ENCODE peak calls at places on chromosomes 4 and X, in six cellular contexts. G, H, X, T, S and I are unnamed samples.

GRCh38 chrX:15204130-15204751 is 65.6 kb downstream of the ASB9 start:
- DNase-seq in G (no peak), H (no peak), X (no peak), T (no peak), S (no peak), I (no peak)

GRCh38 chr4:174808119-174808518 is 20.9 kb downstream of the GLRA3 start:
- DNase-seq in G (no peak), H (no peak), X (no peak), T (no peak), S (no peak), I (no peak)

GRCh38 chr4:5416637-5417036 is 291.7 kb downstream of the EVC2 start:
- DNase-seq in G (no peak), H (no peak), X (no peak), T (no peak), S (no peak), I (no peak)

GRCh38 chr4:98939446-98939845 is 10.5 kb upstream of the EIF4E start:
- DNase-seq in G (no peak), H (no peak), X (no peak), T (no peak), S (no peak), I (no peak)

GRCh38 chr4:99947608-99948007 is 1.2 kb upstream of the DNAJB14 start:
- DNase-seq in G (no peak), H (no peak), X (no peak), T (no peak), S (no peak), I (no peak)

GRCh38 chr4:148054275-148054674 is 322.4 kb downstream of the ARHGAP10 start:
- DNase-seq in G (no peak), H (no peak), X (no peak), T (no peak), S (no peak), I (no peak)

GRCh38 chr4:189022441-189023035 is 883.3 kb downstream of the TRIML1 start:
- DNase-seq in G (no peak), H (no peak), X (no peak), T (peak), S (no peak), I (no peak)

GRCh38 chrX:146224442-146224841 is 406.8 kb downstream of the SLITRK2 start:
- DNase-seq in G (no peak), H (no peak), X (no peak), T (no peak), S (no peak), I (no peak)

GRCh38 chr4:82192153-82192552 is 181.6 kb downstream of the HNRNPD start:
- DNase-seq in G (no peak), H (no peak), X (no peak), T (no peak), S (no peak), I (no peak)

DNA sequence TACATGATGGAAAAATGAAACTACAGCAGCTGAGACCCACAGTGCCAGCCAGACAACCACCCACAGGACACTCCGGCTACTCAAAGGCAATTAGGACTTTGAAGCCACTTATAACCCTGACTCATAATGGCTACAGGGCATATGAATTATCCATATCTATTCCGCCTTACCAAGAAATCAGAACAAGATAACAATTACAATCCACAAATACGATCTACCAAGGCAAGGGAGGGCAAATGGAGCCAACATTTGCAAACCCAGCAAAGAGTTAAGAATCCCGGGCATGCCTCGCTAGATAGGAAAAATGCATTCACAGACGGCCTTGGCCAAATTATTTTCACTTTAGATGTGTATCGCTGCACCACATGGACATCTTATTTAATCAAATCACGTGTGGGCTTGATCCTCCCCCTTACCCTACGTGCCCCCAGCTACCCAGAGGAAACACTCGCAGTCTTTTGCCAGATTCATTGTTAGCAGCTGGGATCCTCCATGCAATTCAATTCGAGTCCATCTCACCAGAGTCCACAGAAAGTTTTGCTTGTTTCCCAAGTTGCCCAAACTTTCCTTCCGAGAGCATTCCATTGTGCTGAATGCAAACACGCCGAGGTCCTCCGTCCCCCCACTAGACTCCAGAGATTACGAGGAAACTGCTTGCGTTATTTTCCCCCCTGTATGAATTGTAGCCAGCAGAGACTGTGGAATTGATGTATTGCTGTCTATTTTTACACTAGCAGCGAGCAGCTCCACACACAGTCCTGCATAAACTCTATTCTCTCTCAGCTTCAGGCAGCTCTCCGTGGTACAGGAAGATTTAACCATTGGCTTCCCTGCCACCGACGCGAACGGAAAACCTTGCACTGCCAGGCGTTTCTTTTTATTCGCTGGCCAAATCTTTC is 1.2 kb downstream of the PPARGC1A start:
- DNase-seq in G (no peak), H (peak), X (no peak), T (peak), S (peak), I (no peak)
- H3K4me3 ChIP-seq in G (peak), H (peak), X (peak), T (peak), S (peak), I (no peak)

GRCh38 chr4:126592088-126592487 is 1040.7 kb upstream of the INTU start:
- DNase-seq in G (no peak), H (no peak), X (no peak), T (no peak), S (no peak), I (no peak)
- TF ChIP-seq CTCF in G (peak), H (no peak), X (no peak), T (peak), S (no peak), I (peak)

DNA sequence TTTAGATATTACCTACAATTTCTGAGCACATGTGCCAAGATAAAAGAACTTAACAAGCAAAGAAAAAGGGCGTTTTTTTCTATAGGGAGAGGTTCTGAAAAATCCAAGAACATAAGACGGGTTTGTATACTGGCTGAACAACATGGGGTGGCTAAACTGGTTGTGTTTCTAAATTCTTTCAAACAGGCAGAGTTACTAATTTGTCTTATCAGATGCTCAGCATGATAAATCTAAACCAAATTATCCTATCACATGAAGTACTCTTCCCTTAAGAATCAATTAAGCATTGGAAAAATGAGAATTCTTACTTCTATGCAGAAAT is 45.4 kb upstream of the PGM2 start:
- DNase-seq in G (no peak), H (no peak), X (no peak), T (no peak), S (no peak), I (peak)
- H3K4me3 ChIP-seq in G (no peak), H (no peak), X (no peak), T (no peak), S (no peak), I (no peak)

DNA sequence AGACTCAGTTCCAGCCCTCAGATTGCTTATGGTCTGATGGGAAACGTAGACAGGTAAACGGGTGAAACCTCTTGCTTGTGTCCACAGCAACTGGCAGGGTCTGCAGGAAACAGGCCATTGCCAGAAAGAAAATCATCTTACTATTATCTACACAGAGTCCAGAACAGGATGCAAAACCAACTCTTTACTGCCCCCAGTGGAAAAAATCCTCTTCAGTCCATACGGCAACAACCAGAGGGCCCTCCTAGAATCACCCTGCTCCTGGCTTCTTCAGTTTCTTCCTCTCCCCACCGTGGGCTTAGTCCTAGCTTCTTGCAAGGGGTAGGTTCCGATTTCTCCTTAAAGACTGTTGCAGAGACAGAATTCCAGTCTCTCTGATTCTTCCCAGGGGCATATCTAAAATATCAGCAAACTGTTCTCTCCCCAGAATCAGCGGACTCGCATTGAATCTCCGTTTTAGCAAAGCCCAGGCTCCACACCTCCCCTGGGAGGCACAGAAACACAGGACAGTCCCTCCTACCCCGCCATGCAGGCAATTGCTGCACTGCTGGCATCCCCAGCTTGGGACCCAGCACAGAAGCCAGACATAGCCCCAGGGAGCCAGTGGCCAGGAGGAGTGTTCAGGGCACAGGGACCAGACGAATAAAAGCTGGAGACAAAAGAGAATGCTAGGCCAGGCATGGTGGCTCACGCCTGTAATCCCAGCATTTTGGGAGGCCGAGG is 41.0 kb upstream of the SH3RF1 start:
- DNase-seq in G (no peak), H (no peak), X (no peak), T (no peak), S (peak), I (no peak)
- TF ChIP-seq CTCF in G (peak), H (peak), X (no peak), T (peak), S (no peak), I (peak)

DNA sequence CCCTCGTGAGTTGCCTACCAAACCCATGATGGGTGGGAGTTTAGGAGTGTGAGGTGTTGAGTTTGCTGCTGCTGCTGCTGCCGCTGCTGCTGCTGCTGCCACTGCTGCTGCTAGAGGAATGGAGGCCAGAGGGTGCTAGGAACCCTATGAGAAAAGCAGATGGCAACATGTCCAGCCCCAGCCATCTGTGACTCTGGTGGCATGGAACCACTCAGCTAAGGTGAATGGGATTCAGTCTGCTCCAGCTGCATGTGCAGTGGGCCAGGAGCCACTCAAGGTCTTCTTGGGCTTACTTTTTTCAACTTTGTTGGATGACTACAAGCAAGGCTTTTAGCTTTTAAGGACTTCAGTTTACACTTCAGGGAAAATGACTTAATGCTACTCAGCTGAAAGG is 103.8 kb downstream of the RTL5 start:
- DNase-seq in G (no peak), H (peak), X (no peak), T (no peak), S (no peak), I (no peak)
- H3K4me3 ChIP-seq in G (no peak), H (no peak), X (peak), T (peak), S (no peak), I (no peak)

GRCh38 chr4:44495136-44495535 is 46.5 kb upstream of the KCTD8 start:
- DNase-seq in G (no peak), H (no peak), X (no peak), T (no peak), S (no peak), I (no peak)

DNA sequence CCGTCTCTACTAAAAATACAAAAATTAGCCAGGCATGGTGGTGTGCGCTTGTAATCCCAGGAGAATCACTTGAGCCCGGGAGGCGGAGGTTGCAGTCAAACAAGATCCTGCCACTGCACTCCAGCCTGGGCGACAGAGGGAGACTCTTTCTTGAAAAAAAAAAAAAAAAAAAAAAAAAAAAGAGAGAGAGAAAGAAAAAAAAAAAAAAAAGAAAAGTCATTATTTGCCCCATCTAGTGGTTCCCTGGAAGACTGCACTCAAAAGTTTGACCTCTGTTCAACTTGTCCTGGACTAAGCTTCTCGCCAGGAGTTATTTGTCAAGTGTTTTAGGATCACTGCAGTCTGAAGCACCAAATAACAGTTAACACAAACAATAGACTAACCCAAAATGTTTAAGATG is 45.3 kb upstream of the KCTD8 start:
- DNase-seq in G (no peak), H (no peak), X (no peak), T (no peak), S (no peak), I (no peak)
- TF ChIP-seq CTCF in G (peak), H (no peak), X (no peak), T (peak), S (no peak), I (peak)

DNA sequence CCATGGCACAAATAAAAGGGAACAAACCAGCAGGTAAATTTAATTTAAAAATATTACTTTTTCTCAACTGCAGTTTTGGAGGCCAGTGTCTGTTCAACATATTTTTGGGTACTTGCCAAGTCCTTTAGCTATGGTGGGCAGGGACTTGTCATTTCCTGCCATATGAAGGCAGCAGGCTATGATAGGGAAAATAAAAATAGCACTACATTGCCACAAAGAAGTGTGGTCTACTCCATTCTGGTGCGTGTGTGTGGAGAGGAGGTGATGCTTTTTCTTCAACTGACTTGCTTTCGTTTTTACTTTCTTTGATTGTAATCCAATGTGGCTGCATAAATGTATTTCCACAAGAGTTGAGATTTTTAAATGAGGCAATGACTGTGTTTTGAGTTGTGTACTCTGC is 17.2 kb downstream of the GPR174 start:
- DNase-seq in G (no peak), H (no peak), X (no peak), T (no peak), S (no peak), I (no peak)
- H3K4me3 ChIP-seq in G (peak), H (no peak), X (no peak), T (peak), S (no peak), I (no peak)

GRCh38 chrX:13598877-13599276 is 29.5 kb downstream of the EGFL6 start:
- DNase-seq in G (no peak), H (no peak), X (no peak), T (no peak), S (no peak), I (no peak)
- TF ChIP-seq CTCF in G (no peak), H (no peak), X (no peak), T (peak), S (no peak), I (peak)